ENCODE peak calls at places on chromosomes 13 and 19, in six cellular contexts. O is brain microvascular endothelial cell, Z is mesenchymal stem cell, S is right cardiac atrium, V is colonic mucosa, R is SJCRH30. G is an unnamed sample. For H3K27me3, the result is how much of the 10 kb centered on the place peaks cover.

GRCh38 chr13:19181621-19182485 is at the start of gene TUBA3C:
- DNase-seq in O (no peak), Z (no peak), S (no peak), V (peak), R (no peak), G (no peak)

GRCh38 chr13:28022848-28023518 is 34.5 kb upstream of the URAD start:
- DNase-seq in O (no peak), Z (no peak), S (no peak), V (no peak), R (peak), G (no peak)

GRCh38 chr13:38624822-38625221 is 62.1 kb upstream of the FREM2 start:
- DNase-seq in O (no peak), Z (no peak), S (no peak), V (no peak), R (no peak), G (no peak)

GRCh38 chr13:51814825-51815650 is 11.1 kb upstream of the DHRS12 start:
- DNase-seq in O (peak), Z (peak), S (no peak), V (peak), R (peak), G (peak)

GRCh38 chr19:49056101-49056901 is 1.2 kb downstream of the CGB7 start:
- DNase-seq in O (peak), Z (peak), S (peak), V (peak), R (peak), G (peak)

GRCh38 chr13:50453238-50453637 is 390.3 kb downstream of the DLEU7 start:
- DNase-seq in O (no peak), Z (no peak), S (no peak), V (no peak), R (no peak), G (no peak)

GRCh38 chr13:27341616-27342015 is 71.0 kb downstream of the RASL11A start:
- DNase-seq in O (no peak), Z (peak), S (no peak), V (no peak), R (no peak), G (peak)

GRCh38 chr19:51439021-51439465 is 19.2 kb downstream of the SIGLEC8 start:
- DNase-seq in O (no peak), Z (no peak), S (no peak), V (no peak), R (no peak), G (no peak)

GRCh38 chr13:40987606-40988280 is 31.4 kb downstream of the ELF1 start:
- DNase-seq in O (no peak), Z (no peak), S (no peak), V (no peak), R (no peak), G (no peak)

GRCh38 chr19:3420909-3421619 is 54.7 kb downstream of the NFIC start:
- DNase-seq in O (no peak), Z (no peak), S (no peak), V (no peak), R (no peak), G (no peak)

GRCh38 chr13:32430018-32430747 is 2.3 kb upstream of the N4BP2L1 start:
- DNase-seq in O (no peak), Z (peak), S (no peak), V (no peak), R (peak), G (no peak)

GRCh38 chr13:38636756-38637155 is 50.1 kb upstream of the FREM2 start:
- DNase-seq in O (no peak), Z (no peak), S (no peak), V (peak), R (no peak), G (no peak)

GRCh38 chr13:95535243-95535642 is 17.3 kb upstream of the CLDN10 start:
- DNase-seq in O (peak), Z (peak), S (no peak), V (no peak), R (no peak), G (no peak)

GRCh38 chr19:50381881-50382729 is 2.0 kb upstream of the POLD1 start:
- DNase-seq in O (no peak), Z (no peak), S (no peak), V (no peak), R (no peak), G (no peak)

GRCh38 chr13:94640676-94641075 is 39.0 kb downstream of the GPR180 start:
- DNase-seq in O (no peak), Z (peak), S (no peak), V (no peak), R (no peak), G (no peak)

GRCh38 chr13:43110658-43111057 is 87.3 kb downstream of the DNAJC15 start:
- DNase-seq in O (no peak), Z (no peak), S (no peak), V (no peak), R (no peak), G (no peak)

GRCh38 chr13:27264181-27264580 is 6.4 kb upstream of the RASL11A start:
- DNase-seq in O (peak), Z (peak), S (no peak), V (no peak), R (peak), G (no peak)

GRCh38 chr19:49893135-49893534 is 3.6 kb downstream of the IL4I1 start:
- DNase-seq in O (no peak), Z (no peak), S (no peak), V (no peak), R (no peak), G (no peak)

GRCh38 chr13:70330697-70331361 is 222.6 kb upstream of the KLHL1 start:
- DNase-seq in O (no peak), Z (no peak), S (no peak), V (no peak), R (no peak), G (no peak)

GRCh38 chr19:39401549-39402416 is 4.9 kb upstream of the ZFP36 start:
- DNase-seq in O (peak), Z (peak), S (no peak), V (peak), R (no peak), G (peak)

GRCh38 chr13:98060282-98060681 is 82.6 kb upstream of the FARP1 start:
- DNase-seq in O (no peak), Z (no peak), S (no peak), V (no peak), R (peak), G (no peak)

GRCh38 chr13:113022391-113023216 is 53.6 kb downstream of the MCF2L start:
- DNase-seq in O (no peak), Z (peak), S (peak), V (no peak), R (no peak), G (no peak)

GRCh38 chr13:36343766-36344165 is 2.4 kb downstream of the SPART start:
- DNase-seq in O (no peak), Z (no peak), S (no peak), V (no peak), R (no peak), G (no peak)

GRCh38 chr19:49807888-49808675 is 5.0 kb downstream of the FUZ start:
- DNase-seq in O (no peak), Z (no peak), S (peak), V (no peak), R (no peak), G (no peak)

GRCh38 chr13:109998808-109999528 is 212.6 kb upstream of the IRS2 start:
- DNase-seq in O (peak), Z (peak), S (no peak), V (no peak), R (no peak), G (no peak)

GRCh38 chr13:110937511-110938303 is 22.8 kb upstream of the ANKRD10 start:
- DNase-seq in O (no peak), Z (no peak), S (no peak), V (no peak), R (no peak), G (no peak)

GRCh38 chr13:27372896-27373295 is 51.5 kb upstream of the GTF3A start:
- DNase-seq in O (no peak), Z (peak), S (no peak), V (peak), R (peak), G (no peak)

GRCh38 chr19:21947775-21948174 is 63.0 kb downstream of the ZNF208 start:
- DNase-seq in O (no peak), Z (no peak), S (no peak), V (no peak), R (peak), G (no peak)

GRCh38 chr19:41265376-41266153 is 1.4 kb downstream of the HNRNPUL1 start:
- DNase-seq in O (peak), Z (peak), S (no peak), V (peak), R (peak), G (no peak)

GRCh38 chr19:18204394-18205179 is 745 bp upstream of the RAB3A start:
- DNase-seq in O (peak), Z (peak), S (no peak), V (peak), R (peak), G (peak)

GRCh38 chr19:57587529-57587928 is 3.6 kb downstream of the ZIK1 start:
- DNase-seq in O (peak), Z (no peak), S (no peak), V (no peak), R (no peak), G (no peak)

GRCh38 chr19:1526979-1527649 is 3.2 kb downstream of the PLK5 start:
- DNase-seq in O (no peak), Z (no peak), S (peak), V (no peak), R (no peak), G (no peak)

GRCh38 chr19:32172761-32173160 is 172.6 kb upstream of the ZNF507 start:
- DNase-seq in O (no peak), Z (no peak), S (no peak), V (no peak), R (no peak), G (no peak)

GRCh38 chr13:93466502-93467036 is 240.0 kb downstream of the GPC6 start:
- DNase-seq in O (no peak), Z (no peak), S (no peak), V (no peak), R (no peak), G (no peak)

GRCh38 chr13:43058318-43058674 is 34.9 kb downstream of the DNAJC15 start:
- DNase-seq in O (peak), Z (peak), S (no peak), V (peak), R (peak), G (no peak)

GRCh38 chr13:27926644-27927434 is 7.0 kb downstream of the PDX1 start:
- DNase-seq in O (no peak), Z (no peak), S (no peak), V (no peak), R (no peak), G (no peak)

GRCh38 chr13:52449323-52450011 is 967 bp downstream of the VPS36 start:
- DNase-seq in O (no peak), Z (peak), S (no peak), V (no peak), R (no peak), G (no peak)

DNA sequence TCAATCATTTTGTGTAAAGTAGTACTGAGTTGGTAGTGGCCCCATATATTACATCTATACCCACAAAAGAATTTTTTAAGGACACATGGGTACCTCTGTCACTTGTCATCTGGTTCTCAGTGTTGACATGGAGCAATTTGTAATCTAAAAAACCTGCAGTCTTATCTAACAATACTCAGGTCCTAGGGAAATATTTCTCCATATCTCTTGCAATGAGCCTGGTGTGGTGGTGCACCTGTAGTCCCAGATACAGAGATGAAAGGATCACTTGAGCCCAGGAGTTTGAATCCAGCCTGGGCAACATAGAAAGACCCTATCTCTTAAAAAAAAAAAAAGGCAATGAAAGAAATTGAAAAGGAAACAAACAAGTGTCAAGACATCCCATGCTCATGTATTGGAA is 70.7 kb upstream of the ZNF30 start:
- DNase-seq in O (no peak), Z (no peak), S (no peak), V (no peak), R (no peak), G (no peak)
- H3K27me3 ChIP-seq in O (under half), Z (under half), S (under half), V (under half), R (under half), G (under half)

GRCh38 chr19:45400192-45400591 is 4.7 kb downstream of the PPP1R13L start:
- DNase-seq in O (no peak), Z (no peak), S (no peak), V (no peak), R (no peak), G (no peak)

GRCh38 chr19:45396389-45397260 is 8.2 kb downstream of the PPP1R13L start:
- DNase-seq in O (no peak), Z (no peak), S (peak), V (no peak), R (no peak), G (no peak)

GRCh38 chr19:45391346-45391745 is 13.5 kb downstream of the PPP1R13L start:
- DNase-seq in O (no peak), Z (peak), S (no peak), V (no peak), R (no peak), G (no peak)

GRCh38 chr19:45391871-45392665 is 12.8 kb downstream of the PPP1R13L start:
- DNase-seq in O (no peak), Z (no peak), S (no peak), V (no peak), R (no peak), G (no peak)

GRCh38 chr19:45395524-45396388 is 9.1 kb downstream of the PPP1R13L start:
- DNase-seq in O (no peak), Z (no peak), S (no peak), V (no peak), R (no peak), G (no peak)
- H3K4me3 ChIP-seq in O (no peak), Z (no peak), S (no peak), V (no peak), R (no peak), G (no peak)

GRCh38 chr13:78601886-78602560 is 1.3 kb downstream of the POU4F1 start:
- DNase-seq in O (no peak), Z (no peak), S (no peak), V (no peak), R (no peak), G (no peak)
- H3K27me3 ChIP-seq in O (half or more), Z (half or more), S (under half), V (half or more), R (under half), G (half or more)

GRCh38 chr19:13001502-13002388 is 6.5 kb downstream of the NFIX start:
- DNase-seq in O (no peak), Z (no peak), S (peak), V (no peak), R (no peak), G (peak)

GRCh38 chr19:13002970-13003540 is 7.8 kb downstream of the NFIX start:
- DNase-seq in O (no peak), Z (no peak), S (no peak), V (peak), R (no peak), G (no peak)

GRCh38 chr19:13004273-13004672 is 9.0 kb downstream of the NFIX start:
- DNase-seq in O (no peak), Z (no peak), S (no peak), V (peak), R (no peak), G (no peak)

GRCh38 chr19:13001166-13001501 is 5.9 kb downstream of the NFIX start:
- DNase-seq in O (no peak), Z (no peak), S (no peak), V (no peak), R (no peak), G (no peak)

DNA sequence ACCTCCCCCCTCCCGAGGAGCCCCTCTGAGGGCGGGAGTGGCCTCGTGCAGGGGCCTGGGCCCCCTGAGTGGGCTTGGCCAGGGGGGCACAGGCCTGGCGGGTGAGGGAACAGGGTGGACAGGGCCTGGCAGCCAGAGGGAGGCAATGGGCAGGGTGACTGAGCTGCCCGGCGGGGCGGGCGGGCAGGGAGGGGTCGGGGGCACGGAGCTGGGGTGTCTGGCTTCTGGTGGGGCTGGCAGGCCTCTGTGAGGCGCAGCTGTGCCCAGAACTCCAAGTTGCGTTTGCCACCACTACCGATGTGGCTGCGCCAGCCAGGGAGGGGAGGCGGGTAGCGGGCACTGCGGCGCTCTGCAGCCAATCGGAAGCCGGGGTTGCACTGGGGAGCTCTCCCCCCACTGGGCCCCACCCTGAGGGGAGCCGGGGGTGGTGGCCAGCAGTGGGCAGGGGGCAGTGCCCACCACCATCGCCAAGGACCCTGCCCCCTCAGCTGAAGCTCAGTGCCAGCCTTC is 7.2 kb downstream of the NFIX start:
- DNase-seq in O (no peak), Z (no peak), S (peak), V (no peak), R (no peak), G (no peak)
- H3K4me3 ChIP-seq in O (no peak), Z (no peak), S (no peak), V (no peak), R (no peak), G (peak)